ENCODE peak calls at places on chromosomes 7 and 10, in ten cellular contexts. H, L, S, P, T, Z, V, F, C and E are unnamed samples.

GRCh38 chr10:37489658-37490003 is 364.2 kb downstream of the ANKRD30A start:
- DNase-seq in H (no peak), L (no peak), S (no peak), P (no peak), T (no peak), Z (no peak), V (peak; percentile 14), F (no peak), C (no peak), E (no peak)

GRCh38 chr7:34175837-34176236 is 270.5 kb downstream of the BMPER start:
- DNase-seq in H (no peak), L (no peak), S (no peak), P (no peak), T (no peak), Z (no peak), V (no peak), F (no peak), C (no peak), E (no peak)

GRCh38 chr7:83142365-83142764 is 20.3 kb downstream of the PCLO start:
- DNase-seq in H (no peak), L (no peak), S (no peak), P (no peak), T (no peak), Z (no peak), V (no peak), F (no peak), C (no peak), E (no peak)

GRCh38 chr10:61900829-61901783 is at the start of gene ARID5B:
- DNase-seq in H (peak; percentile 83), L (peak; percentile 37), S (no peak), P (peak; percentile 53), T (no peak), Z (peak; percentile 42), V (no peak), F (peak; percentile 64), C (no peak), E (peak; percentile 4)

GRCh38 chr7:90569368-90569767 is 26.8 kb upstream of the CDK14 start:
- DNase-seq in H (no peak), L (no peak), S (no peak), P (no peak), T (no peak), Z (no peak), V (no peak), F (no peak), C (no peak), E (no peak)

GRCh38 chr7:114519215-114519614 is 104.6 kb downstream of the FOXP2 start:
- DNase-seq in H (no peak), L (no peak), S (no peak), P (no peak), T (no peak), Z (no peak), V (no peak), F (no peak), C (no peak), E (no peak)

GRCh38 chr7:13231216-13231615 is 543.8 kb downstream of the ARL4A start:
- DNase-seq in H (no peak), L (no peak), S (no peak), P (no peak), T (no peak), Z (peak; percentile 47), V (no peak), F (no peak), C (no peak), E (no peak)

GRCh38 chr7:149707448-149707886 is 65.9 kb downstream of the ZNF467 start:
- DNase-seq in H (peak; percentile 30), L (peak; percentile 39), S (no peak), P (no peak), T (no peak), Z (no peak), V (no peak), F (no peak), C (no peak), E (no peak)

GRCh38 chr7:1794888-1795542 is 124.9 kb downstream of the ELFN1 start:
- DNase-seq in H (peak; percentile 26), L (no peak), S (no peak), P (no peak), T (no peak), Z (no peak), V (no peak), F (no peak), C (no peak), E (no peak)

GRCh38 chr7:2010551-2011265 is 222.0 kb downstream of the MAD1L1 start:
- DNase-seq in H (no peak), L (no peak), S (peak; percentile 11), P (no peak), T (no peak), Z (peak; percentile 14), V (no peak), F (no peak), C (peak; percentile 28), E (no peak)

GRCh38 chr7:80218723-80219122 is 84.1 kb downstream of the GNAI1 start:
- DNase-seq in H (peak; percentile 83), L (no peak), S (no peak), P (no peak), T (peak; percentile 21), Z (no peak), V (no peak), F (no peak), C (no peak), E (no peak)

GRCh38 chr7:44805950-44806349 is 9.5 kb downstream of the PPIA start:
- DNase-seq in H (no peak), L (no peak), S (no peak), P (no peak), T (no peak), Z (no peak), V (no peak), F (no peak), C (no peak), E (no peak)

GRCh38 chr10:73850863-73851461 is 23.4 kb downstream of the CAMK2G start:
- DNase-seq in H (peak; percentile 95), L (no peak), S (peak; percentile 23), P (no peak), T (no peak), Z (no peak), V (peak; percentile 83), F (no peak), C (peak; percentile 81), E (no peak)

GRCh38 chr7:1156782-1157535 is 3.0 kb downstream of the ZFAND2A start:
- DNase-seq in H (peak; percentile 50), L (no peak), S (no peak), P (no peak), T (no peak), Z (no peak), V (no peak), F (no peak), C (no peak), E (no peak)

GRCh38 chr7:11195502-11195901 is 221.8 kb downstream of the PHF14 start:
- DNase-seq in H (no peak), L (no peak), S (no peak), P (no peak), T (no peak), Z (no peak), V (no peak), F (no peak), C (no peak), E (no peak)

GRCh38 chr7:98283127-98283886 is 1.8 kb downstream of the BRI3 start:
- DNase-seq in H (peak; percentile 85), L (peak; percentile 93), S (peak; percentile 39), P (no peak), T (no peak), Z (no peak), V (peak; percentile 65), F (no peak), C (peak; percentile 83), E (no peak)

GRCh38 chr7:19011212-19011611 is 106.2 kb downstream of the TWIST1 start:
- DNase-seq in H (no peak), L (no peak), S (no peak), P (no peak), T (no peak), Z (no peak), V (no peak), F (no peak), C (no peak), E (no peak)

GRCh38 chr7:148110097-148110868 is 480.3 kb upstream of the C7orf33 start:
- DNase-seq in H (no peak), L (no peak), S (no peak), P (no peak), T (no peak), Z (no peak), V (no peak), F (no peak), C (no peak), E (no peak)

GRCh38 chr7:86320886-86321285 is 322.8 kb upstream of the GRM3 start:
- DNase-seq in H (no peak), L (no peak), S (no peak), P (no peak), T (no peak), Z (no peak), V (no peak), F (no peak), C (no peak), E (no peak)

GRCh38 chr10:77417806-77418205 is 219.8 kb downstream of the KCNMA1 start:
- DNase-seq in H (no peak), L (no peak), S (no peak), P (no peak), T (no peak), Z (no peak), V (no peak), F (no peak), C (no peak), E (no peak)

GRCh38 chr10:391849-392704 is 256.8 kb downstream of the ZMYND11 start:
- DNase-seq in H (peak; percentile 34), L (no peak), S (no peak), P (no peak), T (no peak), Z (no peak), V (no peak), F (no peak), C (no peak), E (no peak)

GRCh38 chr10:113030453-113030852 is 80.4 kb downstream of the TCF7L2 start:
- DNase-seq in H (no peak), L (no peak), S (no peak), P (no peak), T (no peak), Z (no peak), V (no peak), F (no peak), C (no peak), E (no peak)

GRCh38 chr7:102287082-102287464 is 405 bp downstream of the SH2B2 start:
- DNase-seq in H (no peak), L (no peak), S (peak; percentile 29), P (no peak), T (no peak), Z (no peak), V (no peak), F (no peak), C (no peak), E (no peak)

GRCh38 chr7:2698581-2699288 is 10.7 kb downstream of the AMZ1 start:
- DNase-seq in H (no peak), L (no peak), S (no peak), P (no peak), T (no peak), Z (no peak), V (no peak), F (peak; percentile 97), C (no peak), E (peak; percentile 70)

GRCh38 chr10:73262105-73262730 is 9.8 kb upstream of the MRPS16 start:
- DNase-seq in H (peak; percentile 90), L (no peak), S (no peak), P (no peak), T (peak; percentile 30), Z (no peak), V (no peak), F (no peak), C (no peak), E (no peak)

GRCh38 chr10:52351911-52352310 is 37.8 kb downstream of the DKK1 start:
- DNase-seq in H (no peak), L (no peak), S (no peak), P (no peak), T (no peak), Z (no peak), V (no peak), F (no peak), C (no peak), E (no peak)

GRCh38 chr7:21763818-21764217 is 181.9 kb downstream of the CDCA7L start:
- DNase-seq in H (no peak), L (no peak), S (no peak), P (no peak), T (no peak), Z (no peak), V (no peak), F (no peak), C (no peak), E (no peak)

GRCh38 chr7:141609566-141609965 is 58.4 kb downstream of the AGK start:
- DNase-seq in H (no peak), L (no peak), S (no peak), P (no peak), T (no peak), Z (no peak), V (no peak), F (no peak), C (no peak), E (no peak)